ENCODE peak calls at places on chromosomes 16 and 17, in nine cellular contexts. S, Z, F, C, W, M, D, E and X are unnamed samples.

GRCh38 chr17:66665194-66665593 is 169.7 kb upstream of the CACNG5 start:
- DNase-seq in D (no peak), F (no peak), W (no peak), S (no peak), Z (no peak), C (no peak), M (no peak), E (peak; percentile 13), X (no peak)

GRCh38 chr17:77366558-77367245 is 225.9 kb downstream of the SEC14L1 start:
- DNase-seq in S (no peak), M (no peak), D (no peak), W (no peak), F (no peak), C (no peak), E (peak; percentile 70), Z (no peak), X (peak; percentile 98)

GRCh38 chr17:74325743-74326379 is at the start of gene KIF19:
- DNase-seq in C (peak; percentile 53), E (no peak), M (peak; percentile 55), D (peak; percentile 79), F (no peak), Z (peak; percentile 87), W (no peak), S (no peak), X (no peak)

GRCh38 chr16:2966803-2967184 is 2.4 kb upstream of the PAQR4 start:
- DNase-seq in F (no peak), C (no peak), M (peak; percentile 43), E (no peak), Z (no peak), W (no peak), S (no peak), D (no peak), X (no peak)

GRCh38 chr17:65020284-65020683 is 36.3 kb downstream of the GNA13 start:
- DNase-seq in Z (no peak), W (no peak), F (peak; percentile 64), D (no peak), E (no peak), M (no peak), S (peak; percentile 94), C (no peak), X (peak; percentile 97)

GRCh38 chr16:84785843-84786538 is 33.8 kb upstream of the CRISPLD2 start:
- DNase-seq in F (no peak), M (no peak), Z (no peak), S (no peak), C (no peak), D (no peak), E (no peak), W (no peak), X (peak; percentile 82)

GRCh38 chr16:11114366-11115164 is 141.4 kb downstream of the SOCS1 start:
- DNase-seq in D (no peak), S (no peak), Z (no peak), W (no peak), E (no peak), M (no peak), F (no peak), C (no peak), X (no peak)

GRCh38 chr17:58153046-58153445 is 4.9 kb downstream of the OR4D1 start:
- DNase-seq in C (no peak), D (no peak), S (no peak), M (no peak), F (no peak), Z (no peak), W (peak; percentile 20), E (no peak), X (no peak)

GRCh38 chr16:28845173-28846079 is 722 bp downstream of the TUFM start:
- DNase-seq in D (no peak), S (peak; percentile 1), E (no peak), M (peak; percentile 53), Z (peak; percentile 52), F (no peak), C (no peak), W (no peak), X (peak; percentile 17)

GRCh38 chr17:10646393-10646990 is 10.6 kb downstream of the MYH3 start:
- DNase-seq in M (peak; percentile 40), E (peak; percentile 29), S (peak; percentile 44), Z (peak; percentile 72), F (peak; percentile 26), C (peak; percentile 75), W (peak; percentile 70), D (peak; percentile 81), X (peak; percentile 75)

GRCh38 chr16:9049241-9049640 is 42.2 kb upstream of the HAPSTR1 start:
- DNase-seq in F (no peak), D (no peak), S (peak; percentile 87), W (no peak), E (peak; percentile 12), M (no peak), C (no peak), Z (no peak), X (peak; percentile 92)

GRCh38 chr17:78414178-78415162 is 36.0 kb downstream of the PGS1 start:
- DNase-seq in C (no peak), M (no peak), D (no peak), S (no peak), W (peak; percentile 20), E (no peak), F (no peak), Z (no peak), X (no peak)